ENCODE peak calls at places on chromosomes 16 and 17, in seven cellular contexts. H is HFFc6, D is AG09309, R is fibroblast of lung, F is heart right ventricle, I is AG10803, S is fibroblast of mammary gland. C is an unnamed sample.

GRCh38 chr17:17112628-17113200 is 70.5 kb downstream of the MPRIP start:
- DNase-seq in H (no peak), D (no peak), R (no peak), F (no peak), I (no peak), S (no peak), C (no peak)

GRCh38 chr16:87598431-87598830 is 3.9 kb upstream of the JPH3 start:
- DNase-seq in H (no peak), D (no peak), R (peak), F (no peak), I (peak), S (no peak), C (no peak)

GRCh38 chr17:68013385-68013784 is 17.1 kb upstream of the C17orf58 start:
- DNase-seq in H (no peak), D (no peak), R (no peak), F (no peak), I (no peak), S (no peak), C (no peak)

GRCh38 chr17:33385713-33386112 is 92.6 kb upstream of the ASIC2 start:
- DNase-seq in H (no peak), D (no peak), R (no peak), F (no peak), I (no peak), S (no peak), C (no peak)

GRCh38 chr17:80430446-80431245 is 15.7 kb downstream of the ENDOV start:
- DNase-seq in H (no peak), D (no peak), R (no peak), F (no peak), I (no peak), S (no peak), C (no peak)

GRCh38 chr17:41939044-41939695 is 8.8 kb downstream of the ODAD4 start:
- DNase-seq in H (no peak), D (no peak), R (no peak), F (no peak), I (no peak), S (no peak), C (no peak)

GRCh38 chr17:6989779-6990178 is 6.1 kb upstream of the ALOX12 start:
- DNase-seq in H (no peak), D (no peak), R (peak), F (no peak), I (no peak), S (no peak), C (no peak)

GRCh38 chr16:66254751-66255150 is 111.7 kb upstream of the CDH5 start:
- DNase-seq in H (peak), D (no peak), R (peak), F (no peak), I (peak), S (peak), C (no peak)

GRCh38 chr17:43907425-43907981 is at the start of gene MPP2:
- DNase-seq in H (peak), D (no peak), R (peak), F (peak), I (peak), S (peak), C (peak)

GRCh38 chr17:37756060-37756459 is 11.2 kb upstream of the HNF1B start:
- DNase-seq in H (no peak), D (no peak), R (peak), F (no peak), I (no peak), S (no peak), C (no peak)

GRCh38 chr16:12268602-12269001 is 292.1 kb downstream of the SNX29 start:
- DNase-seq in H (no peak), D (no peak), R (peak), F (no peak), I (no peak), S (peak), C (no peak)

GRCh38 chr16:23962001-23962400 is 126.2 kb downstream of the PRKCB start:
- DNase-seq in H (no peak), D (no peak), R (no peak), F (no peak), I (no peak), S (no peak), C (no peak)

GRCh38 chr17:71168083-71168741 is 952.6 kb upstream of the SOX9 start:
- DNase-seq in H (no peak), D (no peak), R (no peak), F (no peak), I (no peak), S (no peak), C (no peak)

GRCh38 chr16:1572664-1573063 is 39.2 kb downstream of the TMEM204 start:
- DNase-seq in H (no peak), D (no peak), R (no peak), F (no peak), I (no peak), S (no peak), C (no peak)

GRCh38 chr16:14629612-14629918 is 495 bp downstream of the PARN start:
- DNase-seq in H (no peak), D (no peak), R (no peak), F (no peak), I (no peak), S (no peak), C (no peak)

GRCh38 chr17:412211-413015 is 59.8 kb upstream of the RPH3AL start:
- DNase-seq in H (peak), D (peak), R (peak), F (no peak), I (peak), S (peak), C (peak)

GRCh38 chr16:74811911-74812310 is 37.3 kb upstream of the FA2H start:
- DNase-seq in H (no peak), D (no peak), R (no peak), F (no peak), I (peak), S (no peak), C (no peak)

GRCh38 chr17:46152423-46152822 is 40.8 kb downstream of the KANSL1 start:
- DNase-seq in H (no peak), D (no peak), R (no peak), F (no peak), I (no peak), S (no peak), C (no peak)

GRCh38 chr16:22670551-22670970 is 143.4 kb upstream of the HS3ST2 start:
- DNase-seq in H (no peak), D (no peak), R (no peak), F (no peak), I (no peak), S (no peak), C (no peak)

GRCh38 chr16:50719401-50720337 is 22.2 kb upstream of the CYLD start:
- DNase-seq in H (no peak), D (no peak), R (no peak), F (no peak), I (no peak), S (no peak), C (peak)

GRCh38 chr16:72819345-72819744 is 228.6 kb downstream of the ZFHX3 start:
- DNase-seq in H (peak), D (peak), R (peak), F (no peak), I (peak), S (peak), C (no peak)

DNA sequence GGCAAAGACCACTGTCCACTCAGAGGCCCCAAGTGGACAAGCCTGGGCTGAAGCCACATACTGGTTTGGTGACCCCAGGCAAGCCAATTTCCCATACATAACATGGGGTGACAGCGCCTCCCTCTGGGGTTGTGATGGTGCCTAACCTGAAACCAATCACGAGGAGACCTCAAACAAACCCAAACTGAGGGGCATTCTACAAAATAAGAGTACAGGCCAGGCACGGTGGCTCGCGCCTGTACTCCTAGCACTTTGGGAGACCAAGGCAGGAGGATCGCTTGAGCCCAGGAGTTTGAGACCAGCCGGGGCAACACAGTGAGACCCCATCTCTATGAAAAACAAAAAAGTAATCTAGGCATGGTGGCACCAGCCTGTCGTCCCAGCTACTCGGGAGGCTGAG is 3.6 kb downstream of the P2RX5 start:
- DNase-seq in H (no peak), D (no peak), R (no peak), F (no peak), I (no peak), S (no peak), C (no peak)
- TF ChIP-seq CTCF in H (peak), D (no peak), R (peak), F (no peak), I (no peak), S (no peak), C (no peak)

GRCh38 chr17:9905078-9905415 is at the start of gene RCVRN:
- DNase-seq in H (no peak), D (no peak), R (no peak), F (no peak), I (no peak), S (no peak), C (no peak)

GRCh38 chr17:9904277-9905077 is 594 bp downstream of the RCVRN start:
- DNase-seq in H (no peak), D (no peak), R (no peak), F (no peak), I (no peak), S (no peak), C (no peak)

GRCh38 chr17:9907131-9907530 is 2.1 kb upstream of the RCVRN start:
- DNase-seq in H (no peak), D (no peak), R (no peak), F (no peak), I (no peak), S (no peak), C (no peak)

GRCh38 chr17:9906616-9907015 is 1.5 kb upstream of the RCVRN start:
- DNase-seq in H (no peak), D (no peak), R (no peak), F (no peak), I (no peak), S (no peak), C (no peak)

GRCh38 chr17:9905902-9906301 is 831 bp upstream of the RCVRN start:
- DNase-seq in H (peak), D (no peak), R (no peak), F (peak), I (peak), S (peak), C (no peak)
- TF ChIP-seq CTCF in H (peak), D (peak), R (peak), F (peak), I (peak), S (peak), C (peak)

GRCh38 chr16:84749072-84749471 is 49.3 kb downstream of the USP10 start:
- DNase-seq in H (no peak), D (no peak), R (no peak), F (no peak), I (no peak), S (no peak), C (no peak)
- TF ChIP-seq CTCF in H (peak), D (no peak), R (no peak), F (no peak), I (peak), S (no peak), C (no peak)

GRCh38 chr16:75942351-75942750 is 216.1 kb upstream of the CPHXL start:
- DNase-seq in H (no peak), D (no peak), R (no peak), F (no peak), I (no peak), S (no peak), C (no peak)

GRCh38 chr16:75942901-75943300 is 216.6 kb upstream of the CPHXL start:
- DNase-seq in H (no peak), D (no peak), R (no peak), F (no peak), I (no peak), S (peak), C (no peak)

GRCh38 chr16:75943705-75944514 is 217.6 kb upstream of the CPHXL start:
- DNase-seq in H (no peak), D (no peak), R (no peak), F (no peak), I (no peak), S (no peak), C (no peak)

DNA sequence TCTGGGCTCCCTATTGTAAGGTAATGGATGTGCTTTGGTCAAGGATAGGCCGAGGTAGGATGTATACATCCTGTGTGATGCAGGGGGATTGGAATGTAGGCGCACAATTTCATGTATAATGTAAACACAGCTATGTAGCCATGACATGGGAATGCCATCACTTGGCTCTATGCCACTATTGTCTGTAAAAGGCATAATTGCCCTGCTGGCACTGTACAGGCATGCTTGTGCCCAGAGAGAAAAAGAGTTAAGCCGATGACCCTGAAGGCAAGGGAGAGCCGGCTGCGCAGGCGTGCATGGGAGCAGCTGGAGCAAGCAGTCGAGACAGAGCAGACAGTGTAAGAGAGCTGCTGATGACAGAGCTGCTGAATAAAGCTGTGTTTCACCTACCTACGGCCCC is 212.5 kb upstream of the CPHXL start:
- DNase-seq in H (no peak), D (no peak), R (no peak), F (no peak), I (no peak), S (no peak), C (no peak)
- TF ChIP-seq CTCF in H (no peak), D (no peak), R (no peak), F (no peak), I (no peak), S (no peak), C (no peak)

GRCh38 chr16:333406-334094 is 19.0 kb downstream of the AXIN1 start:
- DNase-seq in H (no peak), D (no peak), R (no peak), F (no peak), I (no peak), S (no peak), C (no peak)
- TF ChIP-seq CTCF in H (no peak), D (no peak), R (no peak), F (no peak), I (no peak), S (no peak), C (no peak)

C was measured in prostate gland.